ENCODE peak calls at places on chromosome 2, in four cellular contexts. Z is GM13976, L is PC-3, I is GM12865. Q is an unnamed sample.
A peak's percentile ranks its signal among the peaks of the same experiment; 100 is the strongest.

GRCh38 chr2:50345691-50346090 is 686.2 kb downstream of the NRXN1 start:
- DNase-seq in Z (no peak), L (no peak), I (no peak), Q (no peak)

GRCh38 chr2:36702781-36703180 is 6.3 kb downstream of the VIT start:
- DNase-seq in Z (no peak), L (no peak), I (no peak), Q (no peak)

GRCh38 chr2:11667194-11667593 is 2.8 kb downstream of the NTSR2 start:
- DNase-seq in Z (no peak), L (no peak), I (no peak), Q (no peak)

GRCh38 chr2:234483568-234484251 is 13.2 kb downstream of the ARL4C start:
- DNase-seq in Z (peak; percentile 44), L (no peak), I (peak; percentile 77), Q (no peak)

GRCh38 chr2:43135583-43135982 is 90.8 kb downstream of the ZFP36L2 start:
- DNase-seq in Z (no peak), L (no peak), I (no peak), Q (peak; percentile 46)

GRCh38 chr2:201773990-201774389 is 6.7 kb downstream of the ALS2 start:
- DNase-seq in Z (no peak), L (no peak), I (no peak), Q (no peak)

GRCh38 chr2:9465170-9465569 is 9.2 kb upstream of the IAH1 start:
- DNase-seq in Z (no peak), L (no peak), I (no peak), Q (no peak)

GRCh38 chr2:122980672-122981071 is 1044.4 kb upstream of the CNTNAP5 start:
- DNase-seq in Z (no peak), L (peak; percentile 57), I (no peak), Q (no peak)

GRCh38 chr2:66434679-66435548 is at the start of gene MEIS1:
- DNase-seq in Z (peak; percentile 63), L (peak; percentile 90), I (peak; percentile 72), Q (peak; percentile 92)

GRCh38 chr2:65177754-65178442 is 48.0 kb upstream of the RAB1A start:
- DNase-seq in Z (no peak), L (no peak), I (no peak), Q (no peak)

GRCh38 chr2:45009303-45009927 is at the start of gene SIX2:
- DNase-seq in Z (peak; percentile 56), L (peak; percentile 99), I (no peak), Q (peak; percentile 99)

GRCh38 chr2:241064008-241064801 is 37.9 kb downstream of the MTERF4 start:
- DNase-seq in Z (peak; percentile 78), L (peak; percentile 19), I (peak; percentile 58), Q (no peak)

GRCh38 chr2:105358593-105358992 is 21.3 kb downstream of the C2orf49 start:
- DNase-seq in Z (no peak), L (no peak), I (no peak), Q (no peak)

GRCh38 chr2:21395366-21395765 is 271.6 kb downstream of the TDRD15 start:
- DNase-seq in Z (no peak), L (no peak), I (peak; percentile 23), Q (no peak)

GRCh38 chr2:241798081-241798630 is 10.8 kb upstream of the NEU4 start:
- DNase-seq in Z (peak; percentile 36), L (no peak), I (no peak), Q (no peak)

GRCh38 chr2:213416832-213417231 is 132.6 kb downstream of the SPAG16 start:
- DNase-seq in Z (no peak), L (no peak), I (no peak), Q (no peak)

GRCh38 chr2:162085090-162085891 is 11.3 kb upstream of the DPP4 start:
- DNase-seq in Z (no peak), L (peak; percentile 81), I (no peak), Q (no peak)

GRCh38 chr2:241489733-241490443 is 18.5 kb downstream of the STK25 start:
- DNase-seq in Z (no peak), L (no peak), I (no peak), Q (no peak)

GRCh38 chr2:70890469-70891065 is 45.1 kb upstream of the ATP6V1B1 start:
- DNase-seq in Z (peak; percentile 10), L (peak; percentile 53), I (no peak), Q (no peak)

GRCh38 chr2:200432296-200432695 is 77.6 kb downstream of the KCTD18 start:
- DNase-seq in Z (no peak), L (no peak), I (no peak), Q (no peak)

GRCh38 chr2:217959723-217960122 is 43.1 kb downstream of the TNS1 start:
- DNase-seq in Z (no peak), L (no peak), I (no peak), Q (no peak)

GRCh38 chr2:74984017-74984416 is 25.6 kb downstream of the POLE4 start:
- DNase-seq in Z (no peak), L (no peak), I (no peak), Q (no peak)

GRCh38 chr2:74979844-74980243 is 21.4 kb downstream of the POLE4 start:
- DNase-seq in Z (no peak), L (no peak), I (no peak), Q (no peak)

GRCh38 chr2:74983606-74984005 is 25.2 kb downstream of the POLE4 start:
- DNase-seq in Z (no peak), L (no peak), I (no peak), Q (no peak)

GRCh38 chr2:74984947-74985637 is 26.6 kb downstream of the POLE4 start:
- DNase-seq in Z (no peak), L (no peak), I (no peak), Q (no peak)

DNA sequence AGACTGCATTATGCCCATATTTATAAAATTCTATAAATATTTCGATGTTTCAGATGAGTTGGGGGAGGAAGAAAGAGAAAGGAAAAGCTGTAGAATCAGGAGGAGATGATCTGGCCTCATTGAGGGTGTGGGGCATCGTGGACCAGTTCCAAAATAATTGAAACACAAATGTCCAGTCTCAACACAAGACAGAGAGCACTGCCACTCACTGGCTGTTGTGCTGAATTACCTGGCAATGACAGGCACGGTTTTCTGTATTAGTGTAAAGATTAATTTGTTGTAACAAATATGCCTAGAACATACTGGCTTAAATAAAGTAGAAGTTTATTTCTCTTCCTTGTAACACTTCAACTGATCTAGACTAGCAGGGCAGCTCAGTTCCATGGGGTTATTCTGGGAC is 24.1 kb downstream of the POLE4 start:
- DNase-seq in Z (peak; percentile 26), L (peak; percentile 53), I (no peak), Q (no peak)
- TF ChIP-seq CTCF in Z (no peak), L (peak; percentile 72), I (no peak), Q (peak; percentile 63)

DNA sequence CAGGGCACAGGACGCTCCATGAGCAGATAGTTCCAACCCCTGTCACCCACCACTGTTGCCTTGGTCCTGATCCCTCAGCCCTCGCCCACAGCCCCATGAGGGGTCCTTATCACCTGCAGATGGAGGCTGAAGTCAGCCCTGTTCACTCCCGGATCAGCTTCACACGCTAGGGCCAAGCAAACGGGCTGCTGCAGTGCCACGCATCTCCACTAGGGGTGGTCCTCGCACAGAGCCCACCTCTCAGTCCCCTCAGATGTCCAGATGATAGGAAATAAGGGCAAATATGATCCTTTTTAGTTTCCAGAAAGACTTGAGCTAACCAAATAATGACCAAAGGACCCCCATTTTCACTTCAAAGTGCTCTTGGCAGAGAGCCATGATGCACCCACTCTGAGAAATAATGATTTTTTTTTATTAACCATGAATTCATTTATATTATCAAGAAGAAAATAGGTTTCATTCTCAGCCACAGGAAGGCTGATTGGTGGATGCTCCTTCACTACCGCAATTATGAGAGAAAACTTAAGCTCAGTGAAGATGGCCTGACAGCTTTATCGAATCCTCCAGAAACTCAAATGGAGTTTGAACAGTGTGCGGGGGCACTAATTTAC is 71.9 kb upstream of the KLHL29 start:
- DNase-seq in Z (peak; percentile 68), L (peak; percentile 25), I (peak; percentile 66), Q (no peak)
- TF ChIP-seq CTCF in Z (peak; percentile 58), L (peak; percentile 70), I (peak; percentile 94), Q (peak; percentile 70)

DNA sequence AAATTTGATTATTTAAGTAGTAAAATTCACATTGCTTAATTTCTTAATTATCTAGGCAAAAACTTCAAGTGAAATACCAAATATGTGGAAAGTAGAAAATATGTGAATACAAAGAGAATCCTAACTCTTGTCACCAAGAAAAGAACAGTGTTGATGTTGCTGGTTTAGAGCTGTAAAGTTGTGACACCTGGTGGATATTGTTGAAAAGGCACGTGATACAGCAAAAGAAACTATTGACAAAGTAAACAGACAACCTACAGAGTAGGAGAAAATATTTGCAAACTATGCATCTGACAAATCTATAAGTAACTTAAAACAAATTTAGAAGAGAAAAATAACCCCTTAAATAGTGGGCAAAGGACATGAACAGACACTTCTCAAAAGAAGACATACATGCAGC is 25.6 kb upstream of the ZC3H15 start:
- DNase-seq in Z (no peak), L (peak; percentile 37), I (peak; percentile 44), Q (no peak)
- TF ChIP-seq CTCF in Z (peak; percentile 43), L (peak; percentile 59), I (peak; percentile 37), Q (peak; percentile 76)

GRCh38 chr2:3025261-3025660 is 352.4 kb downstream of the EIPR1 start:
- DNase-seq in Z (no peak), L (no peak), I (no peak), Q (no peak)

GRCh38 chr2:3023531-3023930 is 354.1 kb downstream of the EIPR1 start:
- DNase-seq in Z (no peak), L (no peak), I (no peak), Q (no peak)

GRCh38 chr2:3022841-3023372 is 354.7 kb downstream of the EIPR1 start:
- DNase-seq in Z (no peak), L (no peak), I (no peak), Q (no peak)

GRCh38 chr2:3025984-3026383 is 351.6 kb downstream of the EIPR1 start:
- DNase-seq in Z (no peak), L (no peak), I (no peak), Q (no peak)

GRCh38 chr2:3024401-3024935 is 353.1 kb downstream of the EIPR1 start:
- DNase-seq in Z (no peak), L (no peak), I (no peak), Q (no peak)
- TF ChIP-seq CTCF in Z (no peak), L (no peak), I (no peak), Q (no peak)

GRCh38 chr2:37832590-37833197 is 92.4 kb upstream of the RMDN2 start:
- DNase-seq in Z (peak; percentile 68), L (peak; percentile 94), I (peak; percentile 81), Q (no peak)
- TF ChIP-seq CTCF in Z (peak; percentile 78), L (peak; percentile 95), I (peak; percentile 79), Q (peak; percentile 91)

GRCh38 chr2:144504191-144504590 is 15.7 kb downstream of the ZEB2 start:
- DNase-seq in Z (no peak), L (no peak), I (no peak), Q (no peak)
- TF ChIP-seq CTCF in Z (no peak), L (no peak), I (no peak), Q (peak; percentile 40)

Q was measured in chondrocyte.